ENCODE peak calls at places on chromosome 4, in four cellular contexts. F is anterior cingulate cortex; K is activated CD4-positive, alpha-beta T cell treated with anti-CD3 and anti-CD28 coated beads for 24 hours; Q is activated T-cell treated with anti-CD3 and anti-CD28 coated beads, Interleukin-2, amount 50 U/mL, for 72 hours. D is an unnamed sample.

GRCh38 chr4:173014113-173014558 is 154.5 kb upstream of the GALNT7 start:
- DNase-seq in F (no peak), K (no peak), Q (no peak), D (no peak)

GRCh38 chr4:104983615-104984179 is 163.0 kb upstream of the TET2 start:
- DNase-seq in F (no peak), K (no peak), Q (no peak), D (no peak)

GRCh38 chr4:121822796-121823504 is 733 bp downstream of the CCNA2 start:
- DNase-seq in F (no peak), K (no peak), Q (peak; percentile 54), D (peak; percentile 56)

GRCh38 chr4:122909683-122910082 is 12.7 kb downstream of the NUDT6 start:
- DNase-seq in F (no peak), K (no peak), Q (no peak), D (no peak)

GRCh38 chr4:162841769-162842168 is 324.9 kb downstream of the NAF1 start:
- DNase-seq in F (no peak), K (no peak), Q (no peak), D (no peak)

GRCh38 chr4:145177906-145178538 is 2.4 kb downstream of the OTUD4 start:
- DNase-seq in F (no peak), K (no peak), Q (no peak), D (no peak)

GRCh38 chr4:38302910-38303309 is 342.7 kb downstream of the PTTG2 start:
- DNase-seq in F (no peak), K (no peak), Q (no peak), D (no peak)

GRCh38 chr4:143375326-143376073 is 38.8 kb downstream of the GAB1 start:
- DNase-seq in F (peak; percentile 56), K (no peak), Q (no peak), D (no peak)

GRCh38 chr4:145937021-145937861 is 1.4 kb downstream of the ZNF827 start:
- DNase-seq in F (peak; percentile 53), K (no peak), Q (peak; percentile 60), D (peak; percentile 75)

GRCh38 chr4:123217676-123218075 is 178.9 kb upstream of the SPRY1 start:
- DNase-seq in F (no peak), K (no peak), Q (no peak), D (no peak)

GRCh38 chr4:173538903-173539445 is 8.9 kb upstream of the HAND2 start:
- DNase-seq in F (no peak), K (no peak), Q (no peak), D (no peak)

GRCh38 chr4:8506006-8506372 is 65.4 kb downstream of the TRMT44 start:
- DNase-seq in F (no peak), K (no peak), Q (no peak), D (no peak)

GRCh38 chr4:98571161-98571786 is 87.1 kb downstream of the TSPAN5 start:
- DNase-seq in F (no peak), K (no peak), Q (no peak), D (no peak)

GRCh38 chr4:42555828-42556227 is 101.1 kb downstream of the ATP8A1 start:
- DNase-seq in F (no peak), K (no peak), Q (no peak), D (no peak)

GRCh38 chr4:749771-750666 is 44.4 kb downstream of the PCGF3 start:
- DNase-seq in F (no peak), K (no peak), Q (no peak), D (no peak)

GRCh38 chr4:32475710-32476109 is 1755.5 kb downstream of the PCDH7 start:
- DNase-seq in F (no peak), K (no peak), Q (no peak), D (no peak)